ENCODE peak calls at places on chromosome 5, in eight cellular contexts. I is fibroblast of lung; Q is astrocyte; K is stomach; S is IMR-90; L is keratinocyte; O is CD4-positive, CD25-positive, alpha-beta regulatory T cell; T is K562. P is an unnamed sample. For H3K36me3 and H3K4me1, the result is how much of the 10 kb centered on the place peaks cover.

GRCh38 chr5:106092455-106092854 is 1578.3 kb downstream of the EFNA5 start:
- DNase-seq in Q (peak), S (no peak), I (no peak), L (no peak), T (no peak), O (no peak), K (no peak), P (no peak)

GRCh38 chr5:137190031-137190430 is 309.1 kb downstream of the SPOCK1 start:
- DNase-seq in L (no peak), O (no peak), I (no peak), Q (peak), S (no peak), T (no peak), K (no peak), P (no peak)

GRCh38 chr5:17415282-17415681 is 82.7 kb upstream of the TAF11L2 start:
- DNase-seq in L (no peak), S (no peak), O (no peak), T (no peak), I (no peak), K (no peak), Q (no peak), P (no peak)

GRCh38 chr5:155926011-155926410 is 401.0 kb upstream of the SGCD start:
- DNase-seq in L (no peak), T (no peak), S (peak), Q (peak), O (no peak), K (no peak), I (no peak), P (no peak)

GRCh38 chr5:50655810-50656205 is 10.6 kb upstream of the PARP8 start:
- DNase-seq in K (peak), Q (no peak), S (no peak), I (no peak), T (no peak), O (no peak), L (no peak), P (no peak)

GRCh38 chr5:141915881-141916336 is 7.8 kb upstream of the DELE1 start:
- DNase-seq in L (no peak), I (no peak), Q (no peak), T (no peak), S (no peak), K (no peak), O (no peak), P (no peak)

GRCh38 chr5:139377226-139377625 is 5.9 kb downstream of the SLC23A1 start:
- DNase-seq in I (no peak), Q (no peak), T (no peak), K (no peak), O (no peak), S (no peak), L (no peak), P (no peak)

GRCh38 chr5:173612948-173613347 is 3.5 kb downstream of the BOD1 start:
- DNase-seq in S (peak), Q (no peak), K (no peak), T (no peak), I (peak), L (no peak), O (no peak), P (no peak)

GRCh38 chr5:13510616-13511015 is 433.9 kb downstream of the DNAH5 start:
- DNase-seq in T (no peak), I (no peak), L (peak), K (no peak), Q (no peak), O (no peak), S (peak), P (no peak)

GRCh38 chr5:32057157-32058096 is 116.7 kb downstream of the GOLPH3 start:
- DNase-seq in O (no peak), I (peak), Q (no peak), K (no peak), L (no peak), T (no peak), S (no peak), P (no peak)

GRCh38 chr5:76583163-76584047 is 39.8 kb downstream of the F2RL2 start:
- DNase-seq in Q (no peak), T (no peak), L (no peak), S (peak), I (peak), K (no peak), O (peak), P (no peak)

GRCh38 chr5:146667633-146668032 is 151.6 kb upstream of the GPR151 start:
- DNase-seq in K (no peak), T (no peak), S (peak), Q (peak), O (no peak), I (peak), L (no peak), P (no peak)

GRCh38 chr5:98750693-98751092 is 22.8 kb upstream of the RGMB start:
- DNase-seq in S (no peak), T (no peak), L (no peak), O (peak), Q (no peak), I (no peak), K (no peak), P (no peak)

GRCh38 chr5:42552597-42552996 is 129.4 kb downstream of the GHR start:
- DNase-seq in S (no peak), T (no peak), Q (no peak), L (no peak), O (no peak), I (no peak), K (no peak), P (no peak)

GRCh38 chr5:169029661-169030274 is 271.2 kb downstream of the SLIT3 start:
- DNase-seq in K (no peak), S (no peak), I (no peak), L (no peak), T (no peak), Q (peak), O (no peak), P (no peak)

GRCh38 chr5:90144625-90145327 is 264.8 kb downstream of the CETN3 start:
- DNase-seq in Q (peak), I (peak), O (no peak), K (no peak), T (no peak), L (no peak), S (no peak), P (no peak)

GRCh38 chr5:179817071-179817840 is 3.4 kb upstream of the SQSTM1 start:
- DNase-seq in O (no peak), T (no peak), K (no peak), Q (no peak), I (no peak), L (no peak), S (no peak), P (no peak)

GRCh38 chr5:132586063-132586462 is 29.3 kb downstream of the RAD50 start:
- DNase-seq in K (no peak), I (no peak), S (no peak), T (no peak), O (no peak), Q (no peak), L (no peak), P (no peak)

GRCh38 chr5:118733394-118733793 is 255.0 kb downstream of the DTWD2 start:
- DNase-seq in T (no peak), S (no peak), I (no peak), O (no peak), Q (no peak), K (no peak), L (no peak), P (no peak)

GRCh38 chr5:118736396-118736795 is 252.0 kb downstream of the DTWD2 start:
- DNase-seq in S (no peak), O (no peak), I (no peak), L (no peak), Q (no peak), T (no peak), K (no peak), P (no peak)
- H3K36me3 ChIP-seq in S (under half), O (under half), I (under half), L (under half), Q (under half), T (under half), K (under half), P (under half)

GRCh38 chr5:174733836-174734235 is 9.5 kb downstream of the MSX2 start:
- DNase-seq in K (no peak), T (no peak), Q (no peak), L (no peak), O (no peak), S (no peak), I (no peak), P (no peak)

GRCh38 chr5:174731214-174732039 is 7.0 kb downstream of the MSX2 start:
- DNase-seq in I (no peak), T (no peak), L (no peak), S (no peak), Q (no peak), O (no peak), K (no peak), P (no peak)

GRCh38 chr5:174733091-174733690 is 8.8 kb downstream of the MSX2 start:
- DNase-seq in O (no peak), I (no peak), K (no peak), T (no peak), Q (no peak), L (no peak), S (no peak), P (no peak)

GRCh38 chr5:174734571-174735497 is 10.5 kb downstream of the MSX2 start:
- DNase-seq in I (no peak), Q (no peak), O (no peak), K (no peak), T (no peak), L (no peak), S (no peak), P (no peak)

GRCh38 chr5:174732040-174733020 is 7.9 kb downstream of the MSX2 start:
- DNase-seq in I (no peak), T (no peak), Q (no peak), K (no peak), S (no peak), O (no peak), L (no peak), P (no peak)
- H3K4me1 ChIP-seq in I (under half), T (under half), Q (under half), K (under half), S (under half), O (under half), L (under half), P (under half)

DNA sequence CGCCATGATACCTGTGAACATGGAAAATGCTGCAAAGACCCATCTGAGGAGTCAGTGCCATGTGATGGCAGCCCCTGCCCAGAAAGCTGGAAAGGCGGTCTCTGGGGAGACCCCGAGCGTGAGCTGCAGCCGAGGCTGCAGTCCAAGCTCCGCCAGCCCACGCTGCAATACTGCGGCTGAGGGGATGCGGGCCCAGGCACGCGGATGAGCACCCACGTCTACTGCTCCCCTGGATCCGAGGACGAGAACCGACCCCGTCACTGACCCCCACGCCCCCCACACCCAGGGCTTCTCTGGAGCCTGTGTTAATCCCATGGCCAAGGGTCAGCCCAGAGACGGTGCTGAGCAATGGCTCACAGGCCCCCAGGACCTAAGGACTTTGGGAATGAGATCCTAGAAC is 32.4 kb downstream of the SLC12A7 start:
- DNase-seq in Q (no peak), T (no peak), K (no peak), I (no peak), O (no peak), L (no peak), S (no peak), P (no peak)
- H3K36me3 ChIP-seq in Q (under half), T (under half), K (half or more), I (under half), O (under half), L (under half), S (under half), P (half or more)

GRCh38 chr5:123530728-123531127 is 18.8 kb downstream of the CSNK1G3 start:
- DNase-seq in Q (no peak), T (no peak), S (no peak), I (no peak), K (no peak), L (no peak), O (no peak), P (no peak)

GRCh38 chr5:123528878-123529277 is 16.9 kb downstream of the CSNK1G3 start:
- DNase-seq in T (no peak), K (no peak), Q (no peak), O (no peak), L (no peak), I (no peak), S (no peak), P (no peak)

GRCh38 chr5:123528059-123528458 is 16.1 kb downstream of the CSNK1G3 start:
- DNase-seq in O (no peak), S (no peak), T (no peak), K (no peak), L (no peak), Q (no peak), I (no peak), P (no peak)

GRCh38 chr5:123524146-123524545 is 12.2 kb downstream of the CSNK1G3 start:
- DNase-seq in I (no peak), S (no peak), T (no peak), K (no peak), L (no peak), Q (no peak), O (no peak), P (no peak)

DNA sequence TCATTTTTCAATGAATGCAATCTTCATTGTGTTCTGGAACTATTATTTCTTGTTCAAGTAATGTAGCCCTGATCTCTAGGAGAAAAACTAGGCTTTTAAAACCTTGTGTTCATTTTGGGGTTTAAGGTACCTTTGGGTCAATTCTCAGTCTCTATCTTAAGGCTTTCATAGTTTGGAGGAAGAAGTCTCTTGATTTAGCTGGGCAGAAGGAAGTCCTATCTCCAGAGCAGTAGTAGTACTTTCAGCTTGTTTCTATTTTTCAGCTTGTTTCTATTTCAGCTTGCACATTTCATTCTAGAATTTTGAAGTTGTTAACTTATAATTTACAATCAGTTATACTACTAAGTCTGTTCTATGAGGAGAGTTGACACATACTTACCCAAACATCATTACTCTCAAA is 15.2 kb downstream of the CSNK1G3 start:
- DNase-seq in Q (no peak), I (no peak), O (no peak), K (no peak), L (no peak), S (no peak), T (no peak), P (no peak)
- H3K4me1 ChIP-seq in Q (under half), I (under half), O (under half), K (under half), L (under half), S (under half), T (under half), P (under half)

P was measured in effector memory CD4-positive, alpha-beta T cell.